ENCODE peak calls at places on chromosomes 7 and 10, in eight cellular contexts. N is stimulated activated CD4-positive, alpha-beta T cell treated with anti-CD3 and anti-CD28 coated beads, Interleukin-1b, Interleukin-23, amount 100 ng/mL, for 24 hours; V is occipital lobe; M is A673; R is NCI-H2171 treated with DMSO at 0.1 percent for 48 hours; S is stimulated activated CD8-positive, alpha-beta memory T cell treated with anti-CD3 and anti-CD28 coated beads, Interleukin-2, amount 100 ng/mL, for 1 hour; F is neural crest cell; G is Calu3. U is an unnamed sample.

GRCh38 chr10:48381971-48382370 is 75.5 kb downstream of the MAPK8 start:
- DNase-seq in N (no peak), V (no peak), M (no peak), R (no peak), S (no peak), F (no peak), G (no peak), U (no peak)

GRCh38 chr7:104341545-104341944 is 13.1 kb downstream of the LHFPL3 start:
- DNase-seq in N (no peak), V (no peak), M (peak; percentile 29), R (peak; percentile 45), S (no peak), F (no peak), G (no peak), U (no peak)

GRCh38 chr10:52194188-52194587 is 119.9 kb upstream of the DKK1 start:
- DNase-seq in N (no peak), V (no peak), M (no peak), R (no peak), S (no peak), F (no peak), G (no peak), U (no peak)

GRCh38 chr10:71769279-71769823 is 4.0 kb downstream of the VSIR start:
- DNase-seq in N (no peak), V (no peak), M (no peak), R (no peak), S (no peak), F (no peak), G (no peak), U (no peak)

GRCh38 chr7:144391014-144391413 is 12.5 kb downstream of the NOBOX start:
- DNase-seq in N (no peak), V (no peak), M (no peak), R (no peak), S (no peak), F (no peak), G (no peak), U (no peak)

GRCh38 chr10:117374506-117375359 is 507 bp downstream of the PDZD8 start:
- DNase-seq in N (peak; percentile 9), V (peak; percentile 58), M (peak; percentile 70), R (peak; percentile 39), S (no peak), F (peak; percentile 37), G (no peak), U (peak; percentile 52)

GRCh38 chr10:4450981-4451501 is 375.0 kb upstream of the AKR1E2 start:
- DNase-seq in N (no peak), V (no peak), M (peak; percentile 41), R (no peak), S (no peak), F (no peak), G (no peak), U (no peak)

GRCh38 chr10:74432841-74433594 is 282.0 kb downstream of the ADK start:
- DNase-seq in N (no peak), V (no peak), M (peak; percentile 83), R (peak; percentile 64), S (no peak), F (no peak), G (no peak), U (no peak)

GRCh38 chr10:60384006-60384405 is 5.7 kb downstream of the ANK3 start:
- DNase-seq in N (no peak), V (no peak), M (no peak), R (no peak), S (no peak), F (no peak), G (no peak), U (no peak)

GRCh38 chr7:143416565-143417149 is 8.0 kb upstream of the EPHA1 start:
- DNase-seq in N (no peak), V (no peak), M (peak; percentile 65), R (peak; percentile 59), S (no peak), F (no peak), G (peak; percentile 41), U (no peak)

GRCh38 chr10:73911553-73912004 is 647 bp downstream of the PLAU start:
- DNase-seq in N (no peak), V (no peak), M (no peak), R (no peak), S (no peak), F (no peak), G (no peak), U (no peak)

GRCh38 chr7:108181073-108181985 is 51.2 kb upstream of the LAMB4 start:
- DNase-seq in N (no peak), V (no peak), M (peak; percentile 72), R (peak; percentile 80), S (no peak), F (peak; percentile 39), G (peak; percentile 38), U (no peak)

GRCh38 chr10:102935939-102936605 is 18.0 kb downstream of the CNNM2 start:
- DNase-seq in N (no peak), V (no peak), M (no peak), R (peak; percentile 69), S (no peak), F (no peak), G (no peak), U (no peak)

GRCh38 chr10:63064706-63065105 is 68.4 kb upstream of the NRBF2 start:
- DNase-seq in N (no peak), V (no peak), M (peak; percentile 52), R (no peak), S (no peak), F (no peak), G (no peak), U (no peak)

GRCh38 chr7:138338361-138338760 is 121.7 kb upstream of the TRIM24 start:
- DNase-seq in N (no peak), V (no peak), M (no peak), R (peak; percentile 76), S (no peak), F (no peak), G (no peak), U (no peak)

GRCh38 chr10:100715445-100716385 is 29.7 kb upstream of the PAX2 start:
- DNase-seq in N (no peak), V (no peak), M (no peak), R (no peak), S (no peak), F (no peak), G (no peak), U (no peak)

GRCh38 chr7:115654384-115655181 is 376.0 kb downstream of the TFEC start:
- DNase-seq in N (no peak), V (no peak), M (no peak), R (no peak), S (no peak), F (no peak), G (peak; percentile 12), U (no peak)

U was measured in amygdala.